ENCODE peak calls at places on chromosome 13, in four cellular contexts. A, I, V and U are unnamed samples.

GRCh38 chr13:51995677-51996551 is 15.3 kb downstream of the ATP7B start:
- DNase-seq in I (no peak), A (no peak), V (no peak), U (no peak)

GRCh38 chr13:43057653-43058317 is 34.4 kb downstream of the DNAJC15 start:
- DNase-seq in I (peak), V (no peak), A (no peak), U (no peak)

GRCh38 chr13:42495256-42495655 is 78.7 kb upstream of the TNFSF11 start:
- DNase-seq in V (no peak), I (no peak), A (no peak), U (no peak)

GRCh38 chr13:94557836-94558235 is 38.1 kb downstream of the TGDS start:
- DNase-seq in A (no peak), I (no peak), V (no peak), U (no peak)

GRCh38 chr13:110300090-110300815 is 6.7 kb downstream of the COL4A1 start:
- DNase-seq in A (no peak), V (no peak), I (no peak), U (no peak)

GRCh38 chr13:97627566-97627965 is 193.6 kb downstream of the RAP2A start:
- DNase-seq in I (no peak), A (no peak), V (no peak), U (no peak)

GRCh38 chr13:96011291-96011875 is 41.8 kb downstream of the UGGT2 start:
- DNase-seq in I (no peak), A (no peak), V (no peak), U (no peak)

GRCh38 chr13:23428183-23428528 is 5.3 kb downstream of the SACS start:
- DNase-seq in V (no peak), I (no peak), A (no peak), U (no peak)

GRCh38 chr13:111252449-111253124 is 67.9 kb upstream of the TEX29 start:
- DNase-seq in V (no peak), I (no peak), A (peak), U (no peak)

GRCh38 chr13:108728370-108728769 is 99.0 kb downstream of the MYO16 start:
- DNase-seq in I (no peak), V (no peak), A (peak), U (peak)

GRCh38 chr13:95349267-95349666 is 48.0 kb upstream of the ABCC4 start:
- DNase-seq in I (no peak), V (no peak), A (no peak), U (no peak)

GRCh38 chr13:103203750-103204330 is 137.6 kb upstream of the SLC10A2 start:
- DNase-seq in V (no peak), A (no peak), I (no peak), U (no peak)

GRCh38 chr13:40895715-40896184 is 106.3 kb downstream of the SLC25A15 start:
- DNase-seq in A (no peak), V (no peak), I (no peak), U (no peak)

GRCh38 chr13:67383358-67383757 is 153.2 kb upstream of the PCDH9 start:
- DNase-seq in V (no peak), I (no peak), A (no peak), U (no peak)

DNA sequence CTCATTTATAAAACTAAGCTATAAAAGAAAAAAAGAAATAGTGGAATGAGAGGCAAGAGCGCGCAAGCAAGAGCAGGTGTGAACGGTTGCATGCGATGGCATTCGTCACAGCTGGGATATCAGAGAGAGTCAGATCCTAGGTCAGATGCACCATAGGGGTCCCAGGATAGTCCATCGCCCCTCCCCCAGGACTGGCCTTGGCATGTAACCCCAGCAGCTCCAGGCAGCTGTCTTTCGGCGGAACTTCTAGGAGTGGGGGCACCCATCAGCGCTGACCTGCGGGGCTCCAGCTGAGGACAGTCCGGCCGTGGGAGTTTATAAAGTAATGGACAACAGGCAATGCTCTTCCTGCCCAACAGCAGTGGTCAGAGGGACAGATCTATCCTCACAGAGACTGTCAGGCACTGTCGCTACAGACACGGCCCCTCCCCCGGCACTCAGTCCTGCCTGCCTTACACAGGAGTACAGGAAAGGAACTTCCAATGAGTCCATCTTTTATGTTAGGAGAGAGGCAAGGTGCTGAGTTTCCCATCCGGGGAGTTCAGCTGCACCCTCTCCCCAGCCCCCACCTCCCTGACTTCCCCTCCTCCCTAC is 1.4 kb downstream of the SIAH3 start:
- DNase-seq in I (no peak), A (peak), V (no peak), U (no peak)
- H3K4me3 ChIP-seq in I (peak), A (peak), V (no peak), U (peak)

GRCh38 chr13:99995104-99995502 is 13.5 kb downstream of the ZIC2 start:
- DNase-seq in A (no peak), V (no peak), I (no peak), U (no peak)
- H3K4me3 ChIP-seq in A (peak), V (no peak), I (no peak), U (no peak)

GRCh38 chr13:113724780-113725315 is 34.2 kb upstream of the TMEM255B start:
- DNase-seq in V (peak), A (peak), I (peak), U (peak)
- H3K4me3 ChIP-seq in V (peak), A (peak), I (peak), U (peak)

GRCh38 chr13:44763604-44764311 is 187.6 kb upstream of the TSC22D1 start:
- DNase-seq in A (no peak), V (peak), I (no peak), U (no peak)
- H3K4me3 ChIP-seq in A (no peak), V (no peak), I (no peak), U (no peak)